ENCODE peak calls at places on chromosomes 13 and 19, in seven cellular contexts. One of them, this sample, is unnamed.
A peak's percentile ranks its signal among the peaks of the same experiment; 100 is the strongest.

GRCh38 chr19:48501961-48502719 is 9.5 kb downstream of the LMTK3 start:
- DNase-seq in epithelial cell of esophagus: peak; percentile 99
- DNase-seq in anterior cingulate cortex: no peak
- DNase-seq in LoVo: peak; percentile 69
- DNase-seq in stimulated activated CD4-positive, alpha-beta T cell treated with anti-CD3 and anti-CD28 coated beads, Interleukin-4, amount 100 ng/mL, for 48 hours: peak; percentile 65
- DNase-seq in IMR-90: no peak
- DNase-seq in AG09309: no peak
- DNase-seq in this sample: peak; percentile 86

GRCh38 chr13:21458457-21458815 is 667 bp downstream of the ZDHHC20 start:
- DNase-seq in epithelial cell of esophagus: peak; percentile 71
- DNase-seq in anterior cingulate cortex: no peak
- DNase-seq in LoVo: peak; percentile 46
- DNase-seq in stimulated activated CD4-positive, alpha-beta T cell treated with anti-CD3 and anti-CD28 coated beads, Interleukin-4, amount 100 ng/mL, for 48 hours: peak; percentile 50
- DNase-seq in IMR-90: no peak
- DNase-seq in AG09309: no peak
- DNase-seq in this sample: no peak

GRCh38 chr13:51246411-51247298 is 24.5 kb downstream of the FAM124A start:
- DNase-seq in epithelial cell of esophagus: no peak
- DNase-seq in anterior cingulate cortex: peak; percentile 78
- DNase-seq in LoVo: no peak
- DNase-seq in stimulated activated CD4-positive, alpha-beta T cell treated with anti-CD3 and anti-CD28 coated beads, Interleukin-4, amount 100 ng/mL, for 48 hours: no peak
- DNase-seq in IMR-90: no peak
- DNase-seq in AG09309: no peak
- DNase-seq in this sample: no peak

GRCh38 chr13:58495668-58496067 is 864.1 kb downstream of the PCDH17 start:
- DNase-seq in epithelial cell of esophagus: no peak
- DNase-seq in anterior cingulate cortex: no peak
- DNase-seq in LoVo: no peak
- DNase-seq in stimulated activated CD4-positive, alpha-beta T cell treated with anti-CD3 and anti-CD28 coated beads, Interleukin-4, amount 100 ng/mL, for 48 hours: no peak
- DNase-seq in IMR-90: no peak
- DNase-seq in AG09309: no peak
- DNase-seq in this sample: no peak

GRCh38 chr13:79662882-79663281 is 181.9 kb downstream of the NDFIP2 start:
- DNase-seq in epithelial cell of esophagus: no peak
- DNase-seq in anterior cingulate cortex: no peak
- DNase-seq in LoVo: no peak
- DNase-seq in stimulated activated CD4-positive, alpha-beta T cell treated with anti-CD3 and anti-CD28 coated beads, Interleukin-4, amount 100 ng/mL, for 48 hours: no peak
- DNase-seq in IMR-90: no peak
- DNase-seq in AG09309: no peak
- DNase-seq in this sample: peak; percentile 8

GRCh38 chr13:32209670-32210069 is 105.5 kb downstream of the ZAR1L start:
- DNase-seq in epithelial cell of esophagus: no peak
- DNase-seq in anterior cingulate cortex: no peak
- DNase-seq in LoVo: no peak
- DNase-seq in stimulated activated CD4-positive, alpha-beta T cell treated with anti-CD3 and anti-CD28 coated beads, Interleukin-4, amount 100 ng/mL, for 48 hours: no peak
- DNase-seq in IMR-90: peak; percentile 36
- DNase-seq in AG09309: no peak
- DNase-seq in this sample: no peak

GRCh38 chr19:16591803-16592556 is 19.8 kb upstream of the SLC35E1 start:
- DNase-seq in epithelial cell of esophagus: peak; percentile 58
- DNase-seq in anterior cingulate cortex: no peak
- DNase-seq in LoVo: no peak
- DNase-seq in stimulated activated CD4-positive, alpha-beta T cell treated with anti-CD3 and anti-CD28 coated beads, Interleukin-4, amount 100 ng/mL, for 48 hours: no peak
- DNase-seq in IMR-90: peak; percentile 25
- DNase-seq in AG09309: no peak
- DNase-seq in this sample: no peak

GRCh38 chr19:30095171-30095570 is 153.1 kb downstream of the URI1 start:
- DNase-seq in epithelial cell of esophagus: no peak
- DNase-seq in anterior cingulate cortex: no peak
- DNase-seq in LoVo: no peak
- DNase-seq in stimulated activated CD4-positive, alpha-beta T cell treated with anti-CD3 and anti-CD28 coated beads, Interleukin-4, amount 100 ng/mL, for 48 hours: no peak
- DNase-seq in IMR-90: no peak
- DNase-seq in AG09309: no peak
- DNase-seq in this sample: no peak

GRCh38 chr13:20671789-20672188 is 31.7 kb upstream of the IL17D start:
- DNase-seq in epithelial cell of esophagus: no peak
- DNase-seq in anterior cingulate cortex: no peak
- DNase-seq in LoVo: no peak
- DNase-seq in stimulated activated CD4-positive, alpha-beta T cell treated with anti-CD3 and anti-CD28 coated beads, Interleukin-4, amount 100 ng/mL, for 48 hours: no peak
- DNase-seq in IMR-90: no peak
- DNase-seq in AG09309: no peak
- DNase-seq in this sample: no peak

GRCh38 chr19:2034729-2035589 is 16.1 kb downstream of the MKNK2 start:
- DNase-seq in epithelial cell of esophagus: peak; percentile 60
- DNase-seq in anterior cingulate cortex: no peak
- DNase-seq in LoVo: no peak
- DNase-seq in stimulated activated CD4-positive, alpha-beta T cell treated with anti-CD3 and anti-CD28 coated beads, Interleukin-4, amount 100 ng/mL, for 48 hours: peak; percentile 50
- DNase-seq in IMR-90: peak; percentile 8
- DNase-seq in AG09309: no peak
- DNase-seq in this sample: peak; percentile 40

GRCh38 chr13:31797154-31797775 is 57.9 kb downstream of the RXFP2 start:
- DNase-seq in epithelial cell of esophagus: peak; percentile 30
- DNase-seq in anterior cingulate cortex: no peak
- DNase-seq in LoVo: peak; percentile 56
- DNase-seq in stimulated activated CD4-positive, alpha-beta T cell treated with anti-CD3 and anti-CD28 coated beads, Interleukin-4, amount 100 ng/mL, for 48 hours: no peak
- DNase-seq in IMR-90: peak; percentile 55
- DNase-seq in AG09309: no peak
- DNase-seq in this sample: peak; percentile 25

GRCh38 chr13:111903143-111903542 is 163.8 kb upstream of the SOX1 start:
- DNase-seq in epithelial cell of esophagus: no peak
- DNase-seq in anterior cingulate cortex: no peak
- DNase-seq in LoVo: no peak
- DNase-seq in stimulated activated CD4-positive, alpha-beta T cell treated with anti-CD3 and anti-CD28 coated beads, Interleukin-4, amount 100 ng/mL, for 48 hours: no peak
- DNase-seq in IMR-90: no peak
- DNase-seq in AG09309: no peak
- DNase-seq in this sample: no peak

GRCh38 chr19:56639217-56639616 is 3.7 kb upstream of the SMIM17 start:
- DNase-seq in epithelial cell of esophagus: peak; percentile 21
- DNase-seq in anterior cingulate cortex: no peak
- DNase-seq in LoVo: no peak
- DNase-seq in stimulated activated CD4-positive, alpha-beta T cell treated with anti-CD3 and anti-CD28 coated beads, Interleukin-4, amount 100 ng/mL, for 48 hours: no peak
- DNase-seq in IMR-90: peak; percentile 3
- DNase-seq in AG09309: no peak
- DNase-seq in this sample: peak; percentile 31

GRCh38 chr13:25776722-25777121 is 275.1 kb downstream of the SHISA2 start:
- DNase-seq in epithelial cell of esophagus: no peak
- DNase-seq in anterior cingulate cortex: no peak
- DNase-seq in LoVo: no peak
- DNase-seq in stimulated activated CD4-positive, alpha-beta T cell treated with anti-CD3 and anti-CD28 coated beads, Interleukin-4, amount 100 ng/mL, for 48 hours: no peak
- DNase-seq in IMR-90: no peak
- DNase-seq in AG09309: no peak
- DNase-seq in this sample: no peak

GRCh38 chr19:19538077-19538764 is at the start of gene CILP2:
- DNase-seq in epithelial cell of esophagus: no peak
- DNase-seq in anterior cingulate cortex: no peak
- DNase-seq in LoVo: no peak
- DNase-seq in stimulated activated CD4-positive, alpha-beta T cell treated with anti-CD3 and anti-CD28 coated beads, Interleukin-4, amount 100 ng/mL, for 48 hours: peak; percentile 29
- DNase-seq in IMR-90: no peak
- DNase-seq in AG09309: no peak
- DNase-seq in this sample: no peak

GRCh38 chr19:44750713-44751112 is 2.2 kb downstream of the BCL3 start:
- DNase-seq in epithelial cell of esophagus: no peak
- DNase-seq in anterior cingulate cortex: no peak
- DNase-seq in LoVo: no peak
- DNase-seq in stimulated activated CD4-positive, alpha-beta T cell treated with anti-CD3 and anti-CD28 coated beads, Interleukin-4, amount 100 ng/mL, for 48 hours: no peak
- DNase-seq in IMR-90: no peak
- DNase-seq in AG09309: no peak
- DNase-seq in this sample: no peak